ENCODE peak calls at places on chromosomes 16 and 17, in nine cellular contexts. Y is ovary, L is AG04450, H is transverse colon, S is AG10803, T is Caco-2, W is cardiac fibroblast, O is thyroid gland, G is heart right ventricle. D is an unnamed sample.

GRCh38 chr17:53629188-53629587 is 193.5 kb upstream of the KIF2B start:
- DNase-seq in S (no peak), Y (no peak), L (no peak), H (no peak), G (no peak), W (peak), O (no peak), T (no peak), D (no peak)

GRCh38 chr16:75247249-75247648 is 4.2 kb downstream of the BCAR1 start:
- DNase-seq in Y (no peak), S (no peak), G (no peak), T (no peak), L (no peak), W (no peak), H (no peak), O (no peak), D (no peak)

GRCh38 chr16:2008009-2008526 is 1.6 kb downstream of the ZNF598 start:
- DNase-seq in L (no peak), G (no peak), O (no peak), T (no peak), H (peak), W (peak), S (peak), Y (no peak), D (no peak)

GRCh38 chr17:76292567-76292966 is 15.5 kb downstream of the QRICH2 start:
- DNase-seq in T (no peak), H (no peak), S (no peak), G (no peak), Y (no peak), W (no peak), L (no peak), O (no peak), D (no peak)

GRCh38 chr16:79170565-79171242 is 429.8 kb downstream of the MAF start:
- DNase-seq in W (no peak), T (no peak), H (no peak), O (no peak), L (no peak), G (peak), Y (peak), S (no peak), D (no peak)

GRCh38 chr16:1908081-1908633 is 10.1 kb downstream of the HS3ST6 start:
- DNase-seq in H (no peak), W (no peak), S (peak), Y (no peak), T (no peak), G (no peak), O (no peak), L (no peak), D (no peak)

GRCh38 chr17:44385287-44386181 is 3.9 kb downstream of the ITGA2B start:
- DNase-seq in H (peak), W (peak), L (peak), T (peak), Y (peak), G (peak), S (peak), O (peak), D (no peak)

GRCh38 chr17:45850468-45850867 is 5.8 kb downstream of the SPPL2C start:
- DNase-seq in G (no peak), Y (no peak), L (no peak), W (no peak), H (no peak), O (no peak), S (no peak), T (no peak), D (no peak)

GRCh38 chr17:53061446-53061845 is 761.3 kb upstream of the KIF2B start:
- DNase-seq in S (no peak), G (no peak), T (no peak), Y (no peak), W (no peak), O (no peak), L (no peak), H (no peak), D (no peak)

GRCh38 chr17:48444531-48445247 is 14.7 kb upstream of the SKAP1 start:
- DNase-seq in G (no peak), L (no peak), H (no peak), Y (no peak), W (no peak), O (no peak), S (no peak), T (no peak), D (no peak)

DNA sequence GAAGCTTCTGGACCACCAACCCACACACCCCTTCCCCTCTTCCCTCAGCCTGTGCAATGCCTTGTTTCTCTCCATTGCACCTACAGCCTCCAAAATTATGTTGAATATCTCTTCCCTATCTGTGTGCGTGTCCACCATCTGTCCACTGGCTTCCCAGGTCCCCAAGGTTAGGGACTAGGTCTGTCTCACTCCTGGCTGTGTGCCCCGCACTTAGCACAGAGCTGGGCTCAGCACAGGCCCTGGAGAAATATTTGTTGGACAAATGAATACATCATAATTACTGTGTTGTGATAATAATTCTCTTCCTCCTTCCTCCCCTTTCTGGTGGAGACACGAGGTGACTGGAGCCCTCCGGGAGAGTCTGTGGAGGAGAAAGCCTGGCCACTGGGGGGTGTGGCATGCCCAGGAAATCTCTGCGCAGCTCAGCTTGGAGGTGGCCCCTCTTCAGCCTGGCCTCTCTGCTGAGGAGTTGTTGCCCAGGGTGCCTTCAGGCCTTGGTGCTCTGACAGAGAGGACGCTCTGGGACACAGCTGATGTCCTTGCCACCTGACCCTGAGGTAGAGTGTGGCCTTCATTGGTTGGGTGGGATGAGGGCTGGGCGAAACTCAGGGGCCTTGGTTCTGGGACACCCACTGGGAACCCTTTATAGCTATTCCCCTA is 3.3 kb upstream of the BRD7 start:
- DNase-seq in G (no peak), O (no peak), Y (peak), L (no peak), W (peak), H (no peak), S (peak), T (no peak), D (no peak)
- TF ChIP-seq CTCF in G (peak), O (no peak), Y (no peak), L (peak), W (peak), H (no peak), S (peak), T (peak), D (peak)

GRCh38 chr16:72013389-72013788 is 4.8 kb downstream of the DHODH start:
- DNase-seq in Y (peak), O (peak), S (peak), H (no peak), G (no peak), L (no peak), W (peak), T (no peak), D (peak)
- H3K4me3 ChIP-seq in Y (no peak), O (no peak), S (no peak), H (no peak), G (peak), L (no peak), W (no peak), T (no peak), D (no peak)

GRCh38 chr16:82730901-82731300 is 104.1 kb downstream of the CDH13 start:
- DNase-seq in O (no peak), T (no peak), W (no peak), H (no peak), G (no peak), L (no peak), S (no peak), Y (no peak), D (no peak)
- TF ChIP-seq CTCF in O (no peak), T (no peak), W (no peak), H (no peak), G (no peak), L (no peak), S (no peak), Y (no peak), D (no peak)

GRCh38 chr16:71723537-71724319 is 773 bp downstream of the PHLPP2 start:
- DNase-seq in Y (peak), W (peak), H (peak), S (peak), O (peak), L (no peak), G (peak), T (peak), D (no peak)

GRCh38 chr16:71722801-71723536 is 1.5 kb downstream of the PHLPP2 start:
- DNase-seq in O (peak), W (peak), G (peak), Y (peak), S (peak), H (peak), T (peak), L (no peak), D (no peak)

GRCh38 chr16:71727545-71728324 is 3.2 kb upstream of the PHLPP2 start:
- DNase-seq in L (no peak), O (no peak), S (no peak), G (no peak), T (no peak), Y (no peak), W (no peak), H (no peak), D (no peak)

GRCh38 chr16:71724320-71724751 is at the start of gene PHLPP2:
- DNase-seq in T (no peak), O (no peak), G (no peak), W (no peak), S (no peak), Y (no peak), H (no peak), L (no peak), D (no peak)

GRCh38 chr16:71726491-71727319 is 2.2 kb upstream of the PHLPP2 start:
- DNase-seq in Y (no peak), H (no peak), L (no peak), O (no peak), T (no peak), S (peak), G (no peak), W (no peak), D (no peak)
- H3K4me3 ChIP-seq in Y (no peak), H (no peak), L (no peak), O (no peak), T (no peak), S (no peak), G (no peak), W (no peak), D (no peak)

GRCh38 chr17:66273391-66273722 is 29.1 kb upstream of the PRKCA start:
- DNase-seq in H (no peak), G (no peak), O (no peak), T (no peak), L (no peak), S (no peak), Y (no peak), W (no peak), D (no peak)

GRCh38 chr17:66272699-66273390 is 29.6 kb upstream of the PRKCA start:
- DNase-seq in O (no peak), Y (peak), S (peak), H (no peak), W (peak), G (no peak), L (peak), T (no peak), D (no peak)

GRCh38 chr17:66276328-66276937 is 26.0 kb upstream of the PRKCA start:
- DNase-seq in Y (no peak), H (no peak), G (no peak), T (no peak), S (peak), W (peak), L (no peak), O (no peak), D (no peak)

GRCh38 chr17:66271512-66271911 is 30.9 kb upstream of the PRKCA start:
- DNase-seq in O (no peak), L (no peak), W (no peak), T (no peak), G (no peak), Y (no peak), S (no peak), H (no peak), D (no peak)

DNA sequence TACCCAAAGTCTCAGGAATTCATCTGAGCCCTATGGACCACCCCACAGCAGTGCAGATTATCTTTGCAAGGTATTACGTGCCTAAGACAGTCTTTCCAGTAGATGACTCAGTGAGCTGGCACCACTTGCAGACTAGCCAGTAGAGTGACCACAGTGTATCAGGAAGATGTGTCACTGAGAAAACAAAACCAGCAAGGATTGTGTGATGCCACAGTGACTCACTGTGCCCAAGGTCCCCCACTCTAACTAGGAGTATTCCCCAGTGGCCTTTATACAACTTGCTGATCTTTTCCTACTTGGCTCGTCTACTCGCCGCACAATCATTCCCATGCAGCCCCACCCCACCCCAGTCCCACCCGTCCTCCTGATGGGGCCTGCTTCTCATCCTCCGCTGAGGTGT is 26.8 kb upstream of the PRKCA start:
- DNase-seq in T (no peak), O (no peak), S (peak), W (peak), L (peak), H (no peak), Y (no peak), G (no peak), D (peak)
- TF ChIP-seq CTCF in T (no peak), O (no peak), S (no peak), W (no peak), L (no peak), H (no peak), Y (no peak), G (no peak), D (no peak)

GRCh38 chr17:17970699-17971430 is 1.3 kb downstream of the TOM1L2 start:
- DNase-seq in Y (no peak), W (no peak), O (peak), S (no peak), L (no peak), G (no peak), H (no peak), T (no peak), D (no peak)
- H3K4me3 ChIP-seq in Y (peak), W (peak), O (peak), S (peak), L (peak), G (peak), H (peak), T (peak), D (peak)

DNA sequence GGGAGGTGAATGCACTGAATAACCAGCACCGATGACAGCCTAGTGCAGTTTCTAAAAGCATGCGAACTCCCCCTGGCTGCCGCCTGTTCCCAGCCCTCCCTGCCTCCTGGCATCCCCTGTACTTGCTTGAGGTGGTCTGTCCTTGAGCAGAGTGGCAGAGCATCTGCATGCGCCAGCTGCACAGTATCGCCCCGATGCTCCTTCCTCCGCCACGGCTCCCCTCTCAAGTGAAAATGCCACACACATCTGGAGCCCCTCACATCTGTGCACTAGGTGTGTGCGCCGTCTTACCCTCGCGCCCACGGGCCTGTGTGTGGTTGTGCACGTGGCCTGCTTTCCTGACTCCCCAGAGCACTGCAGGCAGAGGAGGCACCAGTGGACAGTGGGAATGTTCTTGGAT is 111.9 kb downstream of the CCDC182 start:
- DNase-seq in H (no peak), O (no peak), L (no peak), S (no peak), Y (no peak), G (no peak), T (no peak), W (no peak), D (no peak)
- TF ChIP-seq CTCF in H (no peak), O (no peak), L (no peak), S (no peak), Y (no peak), G (no peak), T (no peak), W (no peak), D (no peak)

GRCh38 chr16:87465306-87465705 is 27.5 kb downstream of the ZCCHC14 start:
- DNase-seq in L (peak), H (peak), Y (peak), T (no peak), O (peak), W (peak), G (peak), S (peak), D (no peak)
- H3K4me3 ChIP-seq in L (peak), H (no peak), Y (peak), T (no peak), O (peak), W (no peak), G (no peak), S (peak), D (peak)

DNA sequence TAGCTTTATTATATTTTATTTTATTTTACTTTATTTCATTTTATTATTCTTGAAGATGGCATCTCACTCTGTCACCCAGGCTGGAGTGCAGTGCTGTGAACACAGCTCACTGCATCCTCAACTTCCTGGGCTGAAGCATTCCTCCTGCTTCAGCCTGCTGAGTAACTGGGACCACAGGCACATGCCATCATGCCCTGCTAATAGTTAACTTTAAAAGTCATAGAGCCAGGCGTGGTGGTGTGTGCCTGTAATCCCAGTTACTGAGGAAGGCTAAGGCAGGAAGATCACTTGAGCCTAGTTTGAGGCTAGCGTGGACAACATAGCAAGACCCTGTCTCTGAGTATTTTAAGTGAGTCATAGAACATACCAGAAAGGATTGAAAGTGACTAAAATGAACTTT is 38.7 kb downstream of the ESRP2 start:
- DNase-seq in G (no peak), H (no peak), L (no peak), S (peak), T (no peak), Y (no peak), O (no peak), W (peak), D (peak)
- TF ChIP-seq CTCF in G (no peak), H (no peak), L (no peak), S (no peak), T (no peak), Y (no peak), O (no peak), W (no peak), D (no peak)